ENCODE peak calls at places on chromosomes 13 and 19, in four cellular contexts. One of them, this sample, is unnamed.

GRCh38 chr13:106888148-106888547 is 320.2 kb upstream of the ARGLU1 start:
- DNase-seq in DMS79: no peak
- DNase-seq in brain pericyte: no peak
- DNase-seq in activated gamma-delta T cell treated with Interleukin-2 at 50 U/mL for 16 hours: no peak
- DNase-seq in this sample: no peak

GRCh38 chr19:55437410-55437809 is 5.7 kb downstream of the SHISA7 start:
- DNase-seq in brain pericyte: no peak
- DNase-seq in DMS79: peak
- DNase-seq in activated gamma-delta T cell treated with Interleukin-2 at 50 U/mL for 16 hours: no peak
- DNase-seq in this sample: peak

GRCh38 chr13:113148407-113148806 is 10.0 kb upstream of the PROZ start:
- DNase-seq in DMS79: no peak
- DNase-seq in brain pericyte: no peak
- DNase-seq in activated gamma-delta T cell treated with Interleukin-2 at 50 U/mL for 16 hours: no peak
- DNase-seq in this sample: no peak

GRCh38 chr13:73740681-73741080 is 393.5 kb downstream of the KLF12 start:
- DNase-seq in activated gamma-delta T cell treated with Interleukin-2 at 50 U/mL for 16 hours: no peak
- DNase-seq in DMS79: no peak
- DNase-seq in brain pericyte: no peak
- DNase-seq in this sample: no peak

GRCh38 chr13:66933994-66934393 is 296.1 kb downstream of the PCDH9 start:
- DNase-seq in activated gamma-delta T cell treated with Interleukin-2 at 50 U/mL for 16 hours: no peak
- DNase-seq in brain pericyte: no peak
- DNase-seq in DMS79: no peak
- DNase-seq in this sample: no peak

GRCh38 chr19:14517840-14518505 is at the start of gene DNAJB1:
- DNase-seq in activated gamma-delta T cell treated with Interleukin-2 at 50 U/mL for 16 hours: peak
- DNase-seq in DMS79: no peak
- DNase-seq in brain pericyte: peak
- DNase-seq in this sample: peak

GRCh38 chr19:17445526-17446165 is 2.8 kb downstream of the TMEM221 start:
- DNase-seq in DMS79: no peak
- DNase-seq in brain pericyte: no peak
- DNase-seq in activated gamma-delta T cell treated with Interleukin-2 at 50 U/mL for 16 hours: no peak
- DNase-seq in this sample: no peak

GRCh38 chr13:45718063-45718462 is 15.9 kb downstream of the CBY2 start:
- DNase-seq in DMS79: no peak
- DNase-seq in brain pericyte: no peak
- DNase-seq in activated gamma-delta T cell treated with Interleukin-2 at 50 U/mL for 16 hours: no peak
- DNase-seq in this sample: peak

GRCh38 chr13:71879129-71879535 is 12.1 kb upstream of the DACH1 start:
- DNase-seq in brain pericyte: no peak
- DNase-seq in DMS79: no peak
- DNase-seq in activated gamma-delta T cell treated with Interleukin-2 at 50 U/mL for 16 hours: no peak
- DNase-seq in this sample: peak

GRCh38 chr19:28633223-28634030 is 579.5 kb downstream of the UQCRFS1 start:
- DNase-seq in DMS79: no peak
- DNase-seq in brain pericyte: no peak
- DNase-seq in activated gamma-delta T cell treated with Interleukin-2 at 50 U/mL for 16 hours: peak
- DNase-seq in this sample: peak

GRCh38 chr19:42193706-42194105 is 23.8 kb downstream of the DEDD2 start:
- DNase-seq in brain pericyte: no peak
- DNase-seq in DMS79: no peak
- DNase-seq in activated gamma-delta T cell treated with Interleukin-2 at 50 U/mL for 16 hours: no peak
- DNase-seq in this sample: no peak

GRCh38 chr19:36030264-36031148 is 2.2 kb downstream of the CLIP3 start:
- DNase-seq in DMS79: no peak
- DNase-seq in brain pericyte: no peak
- DNase-seq in activated gamma-delta T cell treated with Interleukin-2 at 50 U/mL for 16 hours: no peak
- DNase-seq in this sample: no peak

GRCh38 chr19:7851623-7852500 is 21.8 kb downstream of the EVI5L start:
- DNase-seq in activated gamma-delta T cell treated with Interleukin-2 at 50 U/mL for 16 hours: no peak
- DNase-seq in brain pericyte: no peak
- DNase-seq in DMS79: no peak
- DNase-seq in this sample: no peak

GRCh38 chr13:19670147-19670546 is 36.7 kb downstream of the MPHOSPH8 start:
- DNase-seq in DMS79: no peak
- DNase-seq in activated gamma-delta T cell treated with Interleukin-2 at 50 U/mL for 16 hours: no peak
- DNase-seq in brain pericyte: no peak
- DNase-seq in this sample: no peak

GRCh38 chr19:30686252-30686762 is 314.1 kb downstream of the ZNF536 start:
- DNase-seq in activated gamma-delta T cell treated with Interleukin-2 at 50 U/mL for 16 hours: no peak
- DNase-seq in DMS79: no peak
- DNase-seq in brain pericyte: no peak
- DNase-seq in this sample: no peak

This sample was measured in Karpas-422.